ENCODE peak calls at places on chromosome 7, in five cellular contexts. N is activated naive CD4-positive, alpha-beta T cell treated with anti-CD3 and anti-CD28 coated beads, Interleukin-2, amount 50 U/mL, for 72 hours; J is stromal cell of bone marrow; W is erythroblast; X is naive thymus-derived CD8-positive, alpha-beta T cell. M is an unnamed sample.

GRCh38 chr7:150952331-150953050 is 25.6 kb downstream of the KCNH2 start:
- DNase-seq in X (no peak), N (no peak), W (no peak), J (no peak), M (no peak)

GRCh38 chr7:157021071-157021891 is 10.8 kb upstream of the MNX1 start:
- DNase-seq in N (peak), W (no peak), X (no peak), J (no peak), M (no peak)

GRCh38 chr7:5699951-5700384 is 81.5 kb downstream of the RNF216 start:
- DNase-seq in N (peak), J (no peak), X (peak), W (no peak), M (peak)

GRCh38 chr7:121530251-121531174 is 134.4 kb upstream of the FAM3C start:
- DNase-seq in J (peak), N (peak), X (no peak), W (no peak), M (no peak)

GRCh38 chr7:107661865-107662379 is 1.3 kb downstream of the SLC26A4 start:
- DNase-seq in N (no peak), X (no peak), W (no peak), J (no peak), M (no peak)

GRCh38 chr7:108310351-108310750 is 145.9 kb downstream of the NRCAM start:
- DNase-seq in X (no peak), N (no peak), W (no peak), J (peak), M (no peak)

GRCh38 chr7:131653418-131654248 is 97.2 kb upstream of the PODXL start:
- DNase-seq in N (no peak), W (no peak), J (no peak), X (no peak), M (no peak)

GRCh38 chr7:41916450-41916927 is 213.6 kb upstream of the INHBA start:
- DNase-seq in N (no peak), J (peak), X (no peak), W (no peak), M (no peak)

GRCh38 chr7:138116156-138116555 is 39.9 kb downstream of the AKR1D1 start:
- DNase-seq in W (no peak), J (peak), X (no peak), N (no peak), M (no peak)

GRCh38 chr7:7491044-7491443 is 44.6 kb downstream of the COL28A1 start:
- DNase-seq in N (no peak), J (no peak), X (no peak), W (no peak), M (no peak)

GRCh38 chr7:77691892-77692491 is 4.3 kb upstream of the RSBN1L start:
- DNase-seq in W (no peak), J (no peak), N (no peak), X (no peak), M (no peak)

GRCh38 chr7:98420966-98421612 is 20.2 kb upstream of the BAIAP2L1 start:
- DNase-seq in J (no peak), N (peak), W (peak), X (peak), M (peak)

GRCh38 chr7:103447073-103447960 is 1.3 kb upstream of the SLC26A5 start:
- DNase-seq in W (peak), J (peak), N (peak), X (no peak), M (no peak)

GRCh38 chr7:148222716-148223115 is 367.9 kb upstream of the C7orf33 start:
- DNase-seq in X (no peak), J (no peak), N (no peak), W (no peak), M (no peak)

GRCh38 chr7:81478664-81479063 is 291.2 kb downstream of the HGF start:
- DNase-seq in N (no peak), X (no peak), W (no peak), J (no peak), M (no peak)

GRCh38 chr7:155454183-155455112 is 3.5 kb upstream of the EN2 start:
- DNase-seq in X (no peak), W (no peak), J (no peak), N (no peak), M (no peak)

GRCh38 chr7:5424689-5425506 is 1.3 kb upstream of the TNRC18 start:
- DNase-seq in N (peak), X (no peak), W (peak), J (no peak), M (no peak)

GRCh38 chr7:41487229-41487861 is 215.5 kb downstream of the INHBA start:
- DNase-seq in N (no peak), X (no peak), W (no peak), J (no peak), M (no peak)

GRCh38 chr7:112383671-112384417 is 66.4 kb upstream of the IFRD1 start:
- DNase-seq in J (peak), X (no peak), N (no peak), W (no peak), M (no peak)

GRCh38 chr7:13727279-13727678 is 262.2 kb downstream of the ETV1 start:
- DNase-seq in N (no peak), X (no peak), W (no peak), J (no peak), M (no peak)

GRCh38 chr7:151795168-151795754 is 81.7 kb downstream of the PRKAG2 start:
- DNase-seq in X (no peak), W (no peak), J (no peak), N (peak), M (peak)

GRCh38 chr7:11177793-11178192 is 204.1 kb downstream of the PHF14 start:
- DNase-seq in W (no peak), X (no peak), N (no peak), J (no peak), M (no peak)

GRCh38 chr7:92873776-92874175 is 37.4 kb upstream of the CDK6 start:
- DNase-seq in W (no peak), J (no peak), X (no peak), N (no peak), M (no peak)

GRCh38 chr7:151195616-151196450 is 8.8 kb upstream of the ASB10 start:
- DNase-seq in W (no peak), X (no peak), J (no peak), N (no peak), M (no peak)

GRCh38 chr7:28573751-28574295 is 161.5 kb downstream of the CREB5 start:
- DNase-seq in N (no peak), X (no peak), J (peak), W (no peak), M (no peak)

GRCh38 chr7:76428868-76429805 is 4.4 kb downstream of the ZP3 start:
- DNase-seq in W (peak), J (no peak), N (no peak), X (peak), M (no peak)

GRCh38 chr7:107686816-107687387 is 26.3 kb downstream of the SLC26A4 start:
- DNase-seq in J (no peak), W (no peak), N (no peak), X (no peak), M (no peak)

GRCh38 chr7:142094861-142095260 is 16.7 kb upstream of the MGAM2 start:
- DNase-seq in W (no peak), J (no peak), X (no peak), N (no peak), M (no peak)

GRCh38 chr7:33185786-33186185 is 56.4 kb downstream of the BBS9 start:
- DNase-seq in W (peak), N (no peak), X (no peak), J (peak), M (no peak)

GRCh38 chr7:129438839-129439640 is 4.8 kb downstream of the STRIP2 start:
- DNase-seq in W (peak), N (peak), J (peak), X (no peak), M (no peak)

GRCh38 chr7:4077980-4078379 is 604.1 kb upstream of the FOXK1 start:
- DNase-seq in N (no peak), W (no peak), X (no peak), J (no peak), M (no peak)

GRCh38 chr7:1864126-1864940 is 194.3 kb downstream of the ELFN1 start:
- DNase-seq in X (no peak), W (no peak), N (no peak), J (no peak), M (no peak)

GRCh38 chr7:98795741-98796493 is 73.9 kb downstream of the TMEM130 start:
- DNase-seq in X (no peak), W (no peak), N (no peak), J (no peak), M (no peak)

GRCh38 chr7:106891545-106892410 is 26.7 kb downstream of the PIK3CG start:
- DNase-seq in N (no peak), X (no peak), W (peak), J (no peak), M (no peak)

GRCh38 chr7:70479153-70480021 is 652.6 kb upstream of the GALNT17 start:
- DNase-seq in N (no peak), W (no peak), J (no peak), X (no peak), M (no peak)

GRCh38 chr7:127831312-127832212 is 179.6 kb downstream of the SND1 start:
- DNase-seq in J (no peak), X (no peak), N (no peak), W (no peak), M (no peak)

GRCh38 chr7:1298051-1298937 is 65.6 kb downstream of the UNCX start:
- DNase-seq in J (no peak), N (no peak), X (no peak), W (no peak), M (no peak)

GRCh38 chr7:140506788-140507464 is 27.6 kb upstream of the MKRN1 start:
- DNase-seq in W (peak), N (no peak), X (no peak), J (peak), M (no peak)

M was measured in effector memory CD4-positive, alpha-beta T cell.